ENCODE peak calls at places on chromosomes 2 and 18, in ten cellular contexts. One of them, this sample, is unnamed.

GRCh38 chr2:37569986-37570688 is 101.3 kb downstream of the CDC42EP3 start:
- DNase-seq in transverse colon: no peak
- DNase-seq in A549: no peak
- DNase-seq in Peyer's patch: no peak
- DNase-seq in GM12878: no peak
- DNase-seq in sigmoid colon: no peak
- DNase-seq in body of pancreas: no peak
- DNase-seq in tibial nerve: no peak
- DNase-seq in IMR-90: peak; percentile 85
- DNase-seq in esophagus squamous epithelium: no peak
- DNase-seq in this sample: no peak

GRCh38 chr2:193580176-193580950 is 1385.6 kb upstream of the TMEFF2 start:
- DNase-seq in transverse colon: no peak
- DNase-seq in A549: no peak
- DNase-seq in Peyer's patch: no peak
- DNase-seq in GM12878: no peak
- DNase-seq in sigmoid colon: no peak
- DNase-seq in body of pancreas: no peak
- DNase-seq in tibial nerve: no peak
- DNase-seq in IMR-90: no peak
- DNase-seq in esophagus squamous epithelium: no peak
- DNase-seq in this sample: no peak

GRCh38 chr18:11005528-11005927 is 143.8 kb downstream of the PIEZO2 start:
- DNase-seq in transverse colon: peak; percentile 16
- DNase-seq in A549: peak; percentile 36
- DNase-seq in Peyer's patch: no peak
- DNase-seq in GM12878: peak; percentile 58
- DNase-seq in sigmoid colon: peak; percentile 90
- DNase-seq in body of pancreas: peak; percentile 91
- DNase-seq in tibial nerve: peak; percentile 39
- DNase-seq in IMR-90: peak; percentile 99
- DNase-seq in esophagus squamous epithelium: no peak
- DNase-seq in this sample: no peak

GRCh38 chr2:191311-192190 is 72.3 kb downstream of the SH3YL1 start:
- DNase-seq in transverse colon: no peak
- DNase-seq in A549: no peak
- DNase-seq in Peyer's patch: no peak
- DNase-seq in GM12878: no peak
- DNase-seq in sigmoid colon: no peak
- DNase-seq in body of pancreas: no peak
- DNase-seq in tibial nerve: no peak
- DNase-seq in IMR-90: no peak
- DNase-seq in esophagus squamous epithelium: no peak
- DNase-seq in this sample: no peak

GRCh38 chr2:188046437-188046836 is 245.2 kb upstream of the GULP1 start:
- DNase-seq in transverse colon: no peak
- DNase-seq in A549: no peak
- DNase-seq in Peyer's patch: no peak
- DNase-seq in GM12878: no peak
- DNase-seq in sigmoid colon: no peak
- DNase-seq in body of pancreas: no peak
- DNase-seq in tibial nerve: no peak
- DNase-seq in IMR-90: peak; percentile 55
- DNase-seq in esophagus squamous epithelium: no peak
- DNase-seq in this sample: no peak

GRCh38 chr2:215856080-215856479 is 157.3 kb downstream of the MREG start:
- DNase-seq in transverse colon: no peak
- DNase-seq in A549: no peak
- DNase-seq in Peyer's patch: no peak
- DNase-seq in GM12878: no peak
- DNase-seq in sigmoid colon: no peak
- DNase-seq in body of pancreas: no peak
- DNase-seq in tibial nerve: no peak
- DNase-seq in IMR-90: no peak
- DNase-seq in esophagus squamous epithelium: no peak
- DNase-seq in this sample: no peak

GRCh38 chr2:145751155-145751554 is 1231.2 kb upstream of the ZEB2 start:
- DNase-seq in transverse colon: no peak
- DNase-seq in A549: no peak
- DNase-seq in Peyer's patch: no peak
- DNase-seq in GM12878: no peak
- DNase-seq in sigmoid colon: no peak
- DNase-seq in body of pancreas: no peak
- DNase-seq in tibial nerve: no peak
- DNase-seq in IMR-90: no peak
- DNase-seq in esophagus squamous epithelium: no peak
- DNase-seq in this sample: no peak

GRCh38 chr2:43169091-43169936 is 57.1 kb downstream of the ZFP36L2 start:
- DNase-seq in transverse colon: peak; percentile 91
- DNase-seq in A549: peak; percentile 75
- DNase-seq in Peyer's patch: peak; percentile 95
- DNase-seq in GM12878: peak; percentile 77
- DNase-seq in sigmoid colon: no peak
- DNase-seq in body of pancreas: peak; percentile 72
- DNase-seq in tibial nerve: no peak
- DNase-seq in IMR-90: no peak
- DNase-seq in esophagus squamous epithelium: peak; percentile 51
- DNase-seq in this sample: peak; percentile 48

GRCh38 chr2:39632871-39633270 is 32.8 kb upstream of the TMEM178A start:
- DNase-seq in transverse colon: no peak
- DNase-seq in A549: no peak
- DNase-seq in Peyer's patch: no peak
- DNase-seq in GM12878: no peak
- DNase-seq in sigmoid colon: no peak
- DNase-seq in body of pancreas: no peak
- DNase-seq in tibial nerve: no peak
- DNase-seq in IMR-90: peak; percentile 84
- DNase-seq in esophagus squamous epithelium: no peak
- DNase-seq in this sample: no peak

GRCh38 chr18:6929370-6930102 is 188.1 kb downstream of the LAMA1 start:
- DNase-seq in transverse colon: peak; percentile 47
- DNase-seq in A549: no peak
- DNase-seq in Peyer's patch: no peak
- DNase-seq in GM12878: no peak
- DNase-seq in sigmoid colon: no peak
- DNase-seq in body of pancreas: no peak
- DNase-seq in tibial nerve: no peak
- DNase-seq in IMR-90: no peak
- DNase-seq in esophagus squamous epithelium: no peak
- DNase-seq in this sample: no peak

GRCh38 chr2:10957396-10957795 is 45.7 kb downstream of the KCNF1 start:
- DNase-seq in transverse colon: no peak
- DNase-seq in A549: no peak
- DNase-seq in Peyer's patch: no peak
- DNase-seq in GM12878: no peak
- DNase-seq in sigmoid colon: no peak
- DNase-seq in body of pancreas: no peak
- DNase-seq in tibial nerve: no peak
- DNase-seq in IMR-90: peak; percentile 68
- DNase-seq in esophagus squamous epithelium: no peak
- DNase-seq in this sample: no peak

GRCh38 chr2:53486185-53486584 is 281.4 kb upstream of the CHAC2 start:
- DNase-seq in transverse colon: no peak
- DNase-seq in A549: no peak
- DNase-seq in Peyer's patch: no peak
- DNase-seq in GM12878: no peak
- DNase-seq in sigmoid colon: no peak
- DNase-seq in body of pancreas: no peak
- DNase-seq in tibial nerve: no peak
- DNase-seq in IMR-90: no peak
- DNase-seq in esophagus squamous epithelium: no peak
- DNase-seq in this sample: no peak

GRCh38 chr18:31617029-31617717 is 25.5 kb downstream of the TTR start:
- DNase-seq in transverse colon: no peak
- DNase-seq in A549: no peak
- DNase-seq in Peyer's patch: no peak
- DNase-seq in GM12878: no peak
- DNase-seq in sigmoid colon: no peak
- DNase-seq in body of pancreas: no peak
- DNase-seq in tibial nerve: no peak
- DNase-seq in IMR-90: no peak
- DNase-seq in esophagus squamous epithelium: no peak
- DNase-seq in this sample: no peak

GRCh38 chr2:231409773-231410172 is 14.3 kb downstream of the B3GNT7 start:
- DNase-seq in transverse colon: peak; percentile 63
- DNase-seq in A549: no peak
- DNase-seq in Peyer's patch: no peak
- DNase-seq in GM12878: no peak
- DNase-seq in sigmoid colon: no peak
- DNase-seq in body of pancreas: peak; percentile 42
- DNase-seq in tibial nerve: no peak
- DNase-seq in IMR-90: no peak
- DNase-seq in esophagus squamous epithelium: no peak
- DNase-seq in this sample: no peak

GRCh38 chr2:54271843-54272600 is 16.0 kb upstream of the TSPYL6 start:
- DNase-seq in transverse colon: no peak
- DNase-seq in A549: no peak
- DNase-seq in Peyer's patch: peak; percentile 20
- DNase-seq in GM12878: no peak
- DNase-seq in sigmoid colon: no peak
- DNase-seq in body of pancreas: no peak
- DNase-seq in tibial nerve: no peak
- DNase-seq in IMR-90: no peak
- DNase-seq in esophagus squamous epithelium: no peak
- DNase-seq in this sample: no peak

GRCh38 chr18:67600181-67600631 is 83.7 kb upstream of the DSEL start:
- DNase-seq in transverse colon: no peak
- DNase-seq in A549: no peak
- DNase-seq in Peyer's patch: no peak
- DNase-seq in GM12878: no peak
- DNase-seq in sigmoid colon: no peak
- DNase-seq in body of pancreas: no peak
- DNase-seq in tibial nerve: no peak
- DNase-seq in IMR-90: peak; percentile 91
- DNase-seq in esophagus squamous epithelium: no peak
- DNase-seq in this sample: no peak

GRCh38 chr18:41745166-41746049 is 209.6 kb upstream of the PIK3C3 start:
- DNase-seq in transverse colon: peak; percentile 23
- DNase-seq in A549: peak; percentile 22
- DNase-seq in Peyer's patch: no peak
- DNase-seq in GM12878: no peak
- DNase-seq in sigmoid colon: no peak
- DNase-seq in body of pancreas: peak; percentile 26
- DNase-seq in tibial nerve: no peak
- DNase-seq in IMR-90: peak; percentile 6
- DNase-seq in esophagus squamous epithelium: no peak
- DNase-seq in this sample: no peak

GRCh38 chr2:167292430-167293171 is 404.3 kb downstream of the XIRP2 start:
- DNase-seq in transverse colon: peak; percentile 89
- DNase-seq in A549: peak; percentile 80
- DNase-seq in Peyer's patch: peak; percentile 29
- DNase-seq in GM12878: no peak
- DNase-seq in sigmoid colon: peak; percentile 93
- DNase-seq in body of pancreas: peak; percentile 89
- DNase-seq in tibial nerve: peak; percentile 73
- DNase-seq in IMR-90: peak; percentile 93
- DNase-seq in esophagus squamous epithelium: no peak
- DNase-seq in this sample: peak; percentile 86
- H3K27ac ChIP-seq in transverse colon: peak within 1 kb of the TSS; percentile 91
- H3K27ac ChIP-seq in A549: peak within 1 kb of the TSS; percentile 72
- H3K27ac ChIP-seq in Peyer's patch: peak within 1 kb of the TSS; percentile 51
- H3K27ac ChIP-seq in GM12878: no peak within 1 kb of the TSS
- H3K27ac ChIP-seq in sigmoid colon: peak within 1 kb of the TSS; percentile 92
- H3K27ac ChIP-seq in body of pancreas: peak within 1 kb of the TSS; percentile 64
- H3K27ac ChIP-seq in tibial nerve: peak within 1 kb of the TSS; percentile 88
- H3K27ac ChIP-seq in IMR-90: peak within 1 kb of the TSS; percentile 67
- H3K27ac ChIP-seq in esophagus squamous epithelium: peak within 1 kb of the TSS; percentile 72
- H3K27ac ChIP-seq in this sample: peak within 1 kb of the TSS; percentile 70

DNA sequence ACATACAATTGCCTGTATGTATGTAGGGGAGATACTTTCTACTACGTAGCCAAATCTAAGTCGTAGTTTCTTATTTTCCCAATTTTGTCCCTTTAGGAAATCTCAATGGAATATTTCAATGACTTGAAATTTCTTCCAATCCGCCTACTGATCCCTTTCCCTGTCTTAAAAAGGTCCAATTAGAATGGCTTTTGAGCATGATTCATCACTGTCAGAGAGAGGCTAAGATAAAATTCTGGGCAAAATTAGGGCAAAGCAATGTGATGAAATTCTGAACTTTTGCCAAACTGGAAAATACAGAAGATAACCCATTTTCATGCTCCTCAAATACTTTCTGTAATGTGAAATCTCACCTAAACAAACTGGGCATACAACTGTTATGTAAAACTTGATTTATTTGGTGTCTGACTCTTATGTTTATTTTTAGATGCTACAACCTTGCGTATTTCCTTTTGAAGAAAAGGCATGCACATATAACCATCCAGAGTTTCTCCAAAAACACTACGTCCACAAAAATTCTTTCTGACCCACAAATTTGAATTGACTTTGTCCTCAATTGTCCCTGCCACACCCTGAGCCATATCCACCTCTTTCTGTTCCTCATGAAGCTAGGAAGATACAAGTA is 147.1 kb downstream of the IKZF2 start:
- DNase-seq in transverse colon: no peak
- DNase-seq in A549: no peak
- DNase-seq in Peyer's patch: no peak
- DNase-seq in GM12878: no peak
- DNase-seq in sigmoid colon: no peak
- DNase-seq in body of pancreas: no peak
- DNase-seq in tibial nerve: no peak
- DNase-seq in IMR-90: peak; percentile 16
- DNase-seq in esophagus squamous epithelium: no peak
- DNase-seq in this sample: no peak
- TF ChIP-seq POLR2A in transverse colon: no peak
- TF ChIP-seq POLR2A in A549: no peak
- TF ChIP-seq POLR2A in Peyer's patch: no peak
- TF ChIP-seq POLR2A in GM12878: no peak
- TF ChIP-seq POLR2A in sigmoid colon: no peak
- TF ChIP-seq POLR2A in body of pancreas: no peak
- TF ChIP-seq POLR2A in tibial nerve: no peak
- TF ChIP-seq POLR2A in IMR-90: no peak
- TF ChIP-seq POLR2A in esophagus squamous epithelium: no peak
- TF ChIP-seq POLR2A in this sample: no peak

GRCh38 chr2:136129601-136130000 is 11.7 kb upstream of the CXCR4 start:
- DNase-seq in transverse colon: no peak
- DNase-seq in A549: no peak
- DNase-seq in Peyer's patch: peak; percentile 71
- DNase-seq in GM12878: no peak
- DNase-seq in sigmoid colon: no peak
- DNase-seq in body of pancreas: no peak
- DNase-seq in tibial nerve: no peak
- DNase-seq in IMR-90: no peak
- DNase-seq in esophagus squamous epithelium: no peak
- DNase-seq in this sample: no peak
- H3K4me3 ChIP-seq in transverse colon: no peak overlapping the region
- H3K4me3 ChIP-seq in A549: no peak overlapping the region
- H3K4me3 ChIP-seq in Peyer's patch: no peak overlapping the region
- H3K4me3 ChIP-seq in GM12878: no peak overlapping the region
- H3K4me3 ChIP-seq in sigmoid colon: no peak overlapping the region
- H3K4me3 ChIP-seq in body of pancreas: no peak overlapping the region
- H3K4me3 ChIP-seq in tibial nerve: no peak overlapping the region
- H3K4me3 ChIP-seq in IMR-90: no peak overlapping the region
- H3K4me3 ChIP-seq in esophagus squamous epithelium: no peak overlapping the region
- H3K4me3 ChIP-seq in this sample: no peak overlapping the region

DNA sequence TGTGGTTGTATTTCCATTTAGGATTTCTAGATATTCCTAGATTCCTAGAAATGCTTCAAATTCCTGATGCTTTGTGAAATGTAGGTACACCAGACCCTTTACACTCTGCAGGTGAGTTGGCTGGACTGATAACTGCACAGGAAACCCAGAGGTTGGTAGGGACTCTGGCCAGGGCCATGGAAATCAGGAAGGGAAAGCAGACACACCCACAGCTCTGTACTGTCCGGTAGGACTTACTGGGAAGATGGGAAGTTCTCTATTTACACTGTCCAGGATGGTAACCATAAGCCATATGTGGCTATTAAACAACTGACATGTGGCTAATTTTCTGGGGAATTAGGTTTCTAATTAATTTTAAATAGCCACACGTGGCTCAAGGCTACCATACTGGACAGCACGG is 31.4 kb downstream of the NEMP2 start:
- DNase-seq in transverse colon: no peak
- DNase-seq in A549: no peak
- DNase-seq in Peyer's patch: no peak
- DNase-seq in GM12878: no peak
- DNase-seq in sigmoid colon: no peak
- DNase-seq in body of pancreas: no peak
- DNase-seq in tibial nerve: no peak
- DNase-seq in IMR-90: no peak
- DNase-seq in esophagus squamous epithelium: no peak
- DNase-seq in this sample: no peak
- H3K27ac ChIP-seq in transverse colon: no peak overlapping the region
- H3K27ac ChIP-seq in A549: no peak overlapping the region
- H3K27ac ChIP-seq in Peyer's patch: peak overlapping the region; percentile 1
- H3K27ac ChIP-seq in GM12878: no peak overlapping the region
- H3K27ac ChIP-seq in sigmoid colon: no peak overlapping the region
- H3K27ac ChIP-seq in body of pancreas: no peak overlapping the region
- H3K27ac ChIP-seq in tibial nerve: no peak overlapping the region
- H3K27ac ChIP-seq in IMR-90: no peak overlapping the region
- H3K27ac ChIP-seq in esophagus squamous epithelium: no peak overlapping the region
- H3K27ac ChIP-seq in this sample: no peak overlapping the region

This sample was measured in uterus.